ENCODE peak calls at places on chromosomes 2 and 18, in five cellular contexts. G, Z, W, X and P are unnamed samples.

GRCh38 chr18:22558945-22559385 is 141.2 kb upstream of the CTAGE1 start:
- DNase-seq in G (peak), Z (no peak), W (no peak), X (no peak), P (no peak)

GRCh38 chr18:56873441-56874140 is 222.4 kb downstream of the WDR7 start:
- DNase-seq in G (no peak), Z (no peak), W (no peak), X (no peak), P (no peak)

GRCh38 chr2:134344954-134345697 is 91.3 kb downstream of the MGAT5 start:
- DNase-seq in G (no peak), Z (no peak), W (no peak), X (no peak), P (no peak)

GRCh38 chr18:27599202-27599829 is 414.2 kb upstream of the CHST9 start:
- DNase-seq in G (peak), Z (peak), W (peak), X (no peak), P (no peak)

GRCh38 chr2:217330647-217331046 is 470.8 kb upstream of the TNP1 start:
- DNase-seq in G (no peak), Z (no peak), W (no peak), X (no peak), P (no peak)

GRCh38 chr2:41847744-41848441 is 199.9 kb upstream of the PKDCC start:
- DNase-seq in G (no peak), Z (no peak), W (no peak), X (peak), P (no peak)

GRCh38 chr2:120846406-120847095 is 110.9 kb downstream of the GLI2 start:
- DNase-seq in G (peak), Z (no peak), W (no peak), X (no peak), P (no peak)

GRCh38 chr2:233059797-233060499 is at the start of gene INPP5D:
- DNase-seq in G (peak), Z (peak), W (peak), X (peak), P (no peak)